ENCODE peak calls at places on chromosome 11, in nine cellular contexts. One of them, this sample, is unnamed.

GRCh38 chr11:118401151-118401879 is at the start of gene ATP5MG:
- DNase-seq in pancreas: peak; percentile 93
- DNase-seq in GM12891: peak; percentile 64
- DNase-seq in HFF-Myc: peak; percentile 77
- DNase-seq in HT-29: peak; percentile 98
- DNase-seq in stimulated activated effector memory CD8-positive, alpha-beta T cell treated with anti-CD3 and anti-CD28 coated beads, Interleukin-12 subunit alpha, Interleukin-12 subunit beta, amount 100 ng/mL, for 72 hours: peak; percentile 95
- DNase-seq in A549: peak; percentile 68
- DNase-seq in omental fat pad: peak; percentile 77
- DNase-seq in GM20000: peak; percentile 88
- DNase-seq in this sample: peak; percentile 97

GRCh38 chr11:113722934-113723333 is 16.8 kb upstream of the TMPRSS5 start:
- DNase-seq in stimulated activated effector memory CD8-positive, alpha-beta T cell treated with anti-CD3 and anti-CD28 coated beads, Interleukin-12 subunit alpha, Interleukin-12 subunit beta, amount 100 ng/mL, for 72 hours: no peak
- DNase-seq in pancreas: no peak
- DNase-seq in GM12891: no peak
- DNase-seq in omental fat pad: no peak
- DNase-seq in GM20000: no peak
- DNase-seq in HT-29: no peak
- DNase-seq in HFF-Myc: no peak
- DNase-seq in A549: no peak
- DNase-seq in this sample: no peak

GRCh38 chr11:23772081-23772480 is 724.8 kb upstream of the LUZP2 start:
- DNase-seq in stimulated activated effector memory CD8-positive, alpha-beta T cell treated with anti-CD3 and anti-CD28 coated beads, Interleukin-12 subunit alpha, Interleukin-12 subunit beta, amount 100 ng/mL, for 72 hours: no peak
- DNase-seq in HT-29: no peak
- DNase-seq in GM12891: no peak
- DNase-seq in GM20000: no peak
- DNase-seq in A549: no peak
- DNase-seq in pancreas: no peak
- DNase-seq in HFF-Myc: no peak
- DNase-seq in omental fat pad: no peak
- DNase-seq in this sample: no peak

GRCh38 chr11:105177658-105178057 is 38.1 kb upstream of the CARD18 start:
- DNase-seq in HT-29: no peak
- DNase-seq in A549: no peak
- DNase-seq in GM20000: no peak
- DNase-seq in omental fat pad: no peak
- DNase-seq in pancreas: no peak
- DNase-seq in HFF-Myc: peak; percentile 64
- DNase-seq in GM12891: no peak
- DNase-seq in stimulated activated effector memory CD8-positive, alpha-beta T cell treated with anti-CD3 and anti-CD28 coated beads, Interleukin-12 subunit alpha, Interleukin-12 subunit beta, amount 100 ng/mL, for 72 hours: no peak
- DNase-seq in this sample: no peak

GRCh38 chr11:29224739-29225384 is 792.0 kb downstream of the KCNA4 start:
- DNase-seq in omental fat pad: no peak
- DNase-seq in pancreas: no peak
- DNase-seq in HFF-Myc: no peak
- DNase-seq in GM12891: no peak
- DNase-seq in A549: no peak
- DNase-seq in stimulated activated effector memory CD8-positive, alpha-beta T cell treated with anti-CD3 and anti-CD28 coated beads, Interleukin-12 subunit alpha, Interleukin-12 subunit beta, amount 100 ng/mL, for 72 hours: no peak
- DNase-seq in HT-29: no peak
- DNase-seq in GM20000: no peak
- DNase-seq in this sample: no peak

GRCh38 chr11:43779306-43779705 is 98.8 kb downstream of the HSD17B12 start:
- DNase-seq in stimulated activated effector memory CD8-positive, alpha-beta T cell treated with anti-CD3 and anti-CD28 coated beads, Interleukin-12 subunit alpha, Interleukin-12 subunit beta, amount 100 ng/mL, for 72 hours: no peak
- DNase-seq in omental fat pad: no peak
- DNase-seq in A549: no peak
- DNase-seq in GM20000: no peak
- DNase-seq in HFF-Myc: no peak
- DNase-seq in HT-29: no peak
- DNase-seq in GM12891: no peak
- DNase-seq in pancreas: no peak
- DNase-seq in this sample: no peak

GRCh38 chr11:128886401-128887119 is 4.6 kb upstream of the KCNJ5 start:
- DNase-seq in HFF-Myc: no peak
- DNase-seq in GM20000: no peak
- DNase-seq in HT-29: peak; percentile 70
- DNase-seq in A549: no peak
- DNase-seq in pancreas: no peak
- DNase-seq in omental fat pad: no peak
- DNase-seq in GM12891: no peak
- DNase-seq in stimulated activated effector memory CD8-positive, alpha-beta T cell treated with anti-CD3 and anti-CD28 coated beads, Interleukin-12 subunit alpha, Interleukin-12 subunit beta, amount 100 ng/mL, for 72 hours: no peak
- DNase-seq in this sample: peak; percentile 24

GRCh38 chr11:15764948-15765347 is 591.4 kb downstream of the SOX6 start:
- DNase-seq in omental fat pad: no peak
- DNase-seq in HFF-Myc: no peak
- DNase-seq in stimulated activated effector memory CD8-positive, alpha-beta T cell treated with anti-CD3 and anti-CD28 coated beads, Interleukin-12 subunit alpha, Interleukin-12 subunit beta, amount 100 ng/mL, for 72 hours: no peak
- DNase-seq in GM12891: no peak
- DNase-seq in A549: no peak
- DNase-seq in pancreas: no peak
- DNase-seq in GM20000: no peak
- DNase-seq in HT-29: peak; percentile 66
- DNase-seq in this sample: no peak

GRCh38 chr11:65434667-65435179 is 12.1 kb downstream of the NEAT1 start:
- DNase-seq in pancreas: no peak
- DNase-seq in GM20000: no peak
- DNase-seq in HFF-Myc: no peak
- DNase-seq in A549: no peak
- DNase-seq in HT-29: peak; percentile 29
- DNase-seq in omental fat pad: no peak
- DNase-seq in stimulated activated effector memory CD8-positive, alpha-beta T cell treated with anti-CD3 and anti-CD28 coated beads, Interleukin-12 subunit alpha, Interleukin-12 subunit beta, amount 100 ng/mL, for 72 hours: no peak
- DNase-seq in GM12891: no peak
- DNase-seq in this sample: no peak

GRCh38 chr11:88521354-88522310 is 184.1 kb upstream of the CTSC start:
- DNase-seq in HFF-Myc: no peak
- DNase-seq in pancreas: no peak
- DNase-seq in GM12891: no peak
- DNase-seq in GM20000: no peak
- DNase-seq in A549: no peak
- DNase-seq in HT-29: no peak
- DNase-seq in omental fat pad: no peak
- DNase-seq in stimulated activated effector memory CD8-positive, alpha-beta T cell treated with anti-CD3 and anti-CD28 coated beads, Interleukin-12 subunit alpha, Interleukin-12 subunit beta, amount 100 ng/mL, for 72 hours: no peak
- DNase-seq in this sample: no peak

GRCh38 chr11:75351541-75352416 is at the start of gene ARRB1:
- DNase-seq in stimulated activated effector memory CD8-positive, alpha-beta T cell treated with anti-CD3 and anti-CD28 coated beads, Interleukin-12 subunit alpha, Interleukin-12 subunit beta, amount 100 ng/mL, for 72 hours: peak; percentile 76
- DNase-seq in GM12891: no peak
- DNase-seq in HFF-Myc: no peak
- DNase-seq in pancreas: peak; percentile 88
- DNase-seq in GM20000: peak; percentile 73
- DNase-seq in HT-29: peak; percentile 72
- DNase-seq in A549: peak; percentile 70
- DNase-seq in omental fat pad: peak; percentile 44
- DNase-seq in this sample: no peak

GRCh38 chr11:12024314-12024926 is 16.0 kb upstream of the DKK3 start:
- DNase-seq in GM12891: no peak
- DNase-seq in GM20000: no peak
- DNase-seq in pancreas: no peak
- DNase-seq in HT-29: no peak
- DNase-seq in HFF-Myc: no peak
- DNase-seq in stimulated activated effector memory CD8-positive, alpha-beta T cell treated with anti-CD3 and anti-CD28 coated beads, Interleukin-12 subunit alpha, Interleukin-12 subunit beta, amount 100 ng/mL, for 72 hours: no peak
- DNase-seq in omental fat pad: no peak
- DNase-seq in A549: no peak
- DNase-seq in this sample: no peak

GRCh38 chr11:134606251-134606650 is 194.2 kb upstream of the B3GAT1 start:
- DNase-seq in pancreas: no peak
- DNase-seq in GM12891: no peak
- DNase-seq in GM20000: no peak
- DNase-seq in A549: no peak
- DNase-seq in omental fat pad: no peak
- DNase-seq in stimulated activated effector memory CD8-positive, alpha-beta T cell treated with anti-CD3 and anti-CD28 coated beads, Interleukin-12 subunit alpha, Interleukin-12 subunit beta, amount 100 ng/mL, for 72 hours: peak; percentile 3
- DNase-seq in HFF-Myc: no peak
- DNase-seq in HT-29: no peak
- DNase-seq in this sample: no peak